ENCODE peak calls at places on chromosome 14, in five cellular contexts. U, K, A, X and T are unnamed samples.

GRCh38 chr14:77980475-77981321 is 180.8 kb downstream of the ADCK1 start:
- DNase-seq in U (no peak), K (peak), A (peak), X (peak), T (no peak)

GRCh38 chr14:105087308-105087962 is 22.2 kb upstream of the GPR132 start:
- DNase-seq in U (no peak), K (peak), A (peak), X (peak), T (no peak)

GRCh38 chr14:28381656-28382055 is 384.9 kb upstream of the FOXG1 start:
- DNase-seq in U (no peak), K (no peak), A (no peak), X (no peak), T (no peak)

GRCh38 chr14:74549588-74549987 is 56.0 kb downstream of the ISCA2 start:
- DNase-seq in U (no peak), K (no peak), A (no peak), X (no peak), T (no peak)

GRCh38 chr14:68283378-68284123 is 464.0 kb downstream of the RAD51B start:
- DNase-seq in U (no peak), K (no peak), A (no peak), X (no peak), T (peak)

GRCh38 chr14:61519735-61520134 is 175.6 kb upstream of the HIF1A start:
- DNase-seq in U (no peak), K (no peak), A (no peak), X (no peak), T (no peak)

GRCh38 chr14:105010891-105011291 is 10.0 kb downstream of the CDCA4 start:
- DNase-seq in U (no peak), K (peak), A (peak), X (no peak), T (no peak)

GRCh38 chr14:102930753-102931579 is 8.5 kb downstream of the AMN start:
- DNase-seq in U (no peak), K (peak), A (no peak), X (peak), T (no peak)

GRCh38 chr14:94079891-94080605 is 954 bp downstream of the DDX24 start:
- DNase-seq in U (no peak), K (no peak), A (no peak), X (no peak), T (no peak)

GRCh38 chr14:77889971-77890442 is 90.1 kb downstream of the ADCK1 start:
- DNase-seq in U (peak), K (no peak), A (no peak), X (no peak), T (no peak)

GRCh38 chr14:105084741-105085571 is 19.7 kb upstream of the GPR132 start:
- DNase-seq in U (no peak), K (no peak), A (no peak), X (no peak), T (no peak)

GRCh38 chr14:36664322-36665193 is 2.9 kb downstream of the PAX9 start:
- DNase-seq in U (no peak), K (no peak), A (no peak), X (no peak), T (no peak)
- H3K4me3 ChIP-seq in U (no peak), K (no peak), A (no peak), X (no peak), T (no peak)

GRCh38 chr14:101559624-101560533 is 1.4 kb upstream of the DIO3 start:
- DNase-seq in U (no peak), K (peak), A (peak), X (no peak), T (no peak)
- TF ChIP-seq CTCF in U (no peak), K (peak), A (peak), X (no peak), T (no peak)

GRCh38 chr14:22476005-22476751 is 112.8 kb downstream of the DAD1 start:
- DNase-seq in U (no peak), K (no peak), A (no peak), X (no peak), T (no peak)
- H3K4me3 ChIP-seq in U (no peak), K (no peak), A (no peak), X (no peak), T (no peak)

DNA sequence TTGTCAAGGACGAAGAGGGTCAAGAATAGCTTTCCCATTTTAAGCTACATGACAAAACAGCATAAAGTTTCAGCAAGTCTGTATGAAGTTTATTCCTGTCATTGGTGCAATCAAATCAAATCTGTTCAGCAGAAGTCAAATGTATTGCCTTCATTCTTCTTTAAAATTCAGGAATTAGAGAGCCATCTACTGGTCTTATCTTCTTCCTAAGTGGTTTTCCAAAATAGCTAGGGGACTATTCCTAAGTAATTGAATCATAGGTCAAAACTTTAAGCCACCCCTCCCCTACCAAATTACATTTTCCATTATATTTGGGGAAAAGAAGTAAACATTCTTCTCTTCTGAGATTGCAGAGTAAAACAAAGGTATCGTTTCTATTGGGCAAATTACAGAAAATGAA is 990.2 kb downstream of the GALC start:
- DNase-seq in U (no peak), K (no peak), A (no peak), X (no peak), T (no peak)
- TF ChIP-seq CTCF in U (peak), K (peak), A (no peak), X (no peak), T (no peak)

GRCh38 chr14:34460295-34460694 is 1.7 kb downstream of the SPTSSA start:
- DNase-seq in U (no peak), K (no peak), A (no peak), X (no peak), T (no peak)
- H3K4me3 ChIP-seq in U (peak), K (peak), A (peak), X (peak), T (peak)

DNA sequence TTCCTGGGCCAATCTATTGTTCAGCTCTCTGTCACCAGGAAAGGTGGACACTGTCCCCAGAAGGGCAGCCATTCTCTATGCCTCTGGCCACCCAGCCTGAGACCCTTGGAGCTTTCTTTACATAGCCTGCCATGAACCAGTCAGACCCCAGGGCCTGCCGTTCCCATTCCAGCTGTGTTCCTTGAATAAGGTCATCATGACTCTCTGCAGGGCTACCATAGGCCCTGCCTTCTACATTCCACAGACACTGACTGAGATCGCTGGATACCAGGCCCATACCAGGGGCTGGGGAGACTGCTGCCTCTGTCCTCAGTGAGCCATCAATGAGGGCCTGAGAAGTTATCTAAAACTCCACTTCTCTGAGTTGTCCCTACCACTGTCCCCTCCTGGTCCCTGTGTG is 75.5 kb downstream of the SYNE3 start:
- DNase-seq in U (no peak), K (no peak), A (no peak), X (no peak), T (no peak)
- TF ChIP-seq CTCF in U (no peak), K (no peak), A (no peak), X (no peak), T (no peak)

GRCh38 chr14:56580317-56580711 is 716 bp downstream of the TMEM260 start:
- DNase-seq in U (no peak), K (no peak), A (no peak), X (no peak), T (no peak)

GRCh38 chr14:56579345-56580316 is at the start of gene TMEM260:
- DNase-seq in U (peak), K (peak), A (peak), X (peak), T (peak)

GRCh38 chr14:56585461-56586084 is 6.0 kb downstream of the TMEM260 start:
- DNase-seq in U (no peak), K (no peak), A (no peak), X (no peak), T (no peak)

GRCh38 chr14:56581041-56581727 is 1.6 kb downstream of the TMEM260 start:
- DNase-seq in U (no peak), K (no peak), A (no peak), X (no peak), T (no peak)
- H3K4me3 ChIP-seq in U (peak), K (no peak), A (peak), X (no peak), T (peak)

GRCh38 chr14:97796511-97796910 is 999.3 kb downstream of the VRK1 start:
- DNase-seq in U (no peak), K (no peak), A (no peak), X (no peak), T (no peak)
- TF ChIP-seq CTCF in U (no peak), K (no peak), A (no peak), X (no peak), T (no peak)

GRCh38 chr14:76195003-76195402 is 43.3 kb downstream of the GPATCH2L start:
- DNase-seq in U (no peak), K (no peak), A (no peak), X (no peak), T (no peak)
- H3K4me3 ChIP-seq in U (no peak), K (no peak), A (no peak), X (no peak), T (peak)